ENCODE peak calls at places on chromosome 20, in eight cellular contexts. M, C, V, S, P, Y, F and J are unnamed samples.
A peak's percentile ranks its signal among the peaks of the same experiment; 100 is the strongest.

GRCh38 chr20:4813839-4814695 is 92.4 kb downstream of the PRND start:
- DNase-seq in M (no peak), C (no peak), V (peak; percentile 60), S (no peak), P (no peak), Y (peak; percentile 75), F (no peak), J (no peak)

GRCh38 chr20:5844063-5844681 is 94.0 kb downstream of the SHLD1 start:
- DNase-seq in M (no peak), C (no peak), V (no peak), S (no peak), P (no peak), Y (no peak), F (no peak), J (no peak)

GRCh38 chr20:14826926-14827325 is 489.5 kb upstream of the FLRT3 start:
- DNase-seq in M (no peak), C (no peak), V (no peak), S (no peak), P (no peak), Y (no peak), F (no peak), J (no peak)

GRCh38 chr20:22462975-22463914 is 121.1 kb downstream of the FOXA2 start:
- DNase-seq in M (no peak), C (no peak), V (no peak), S (no peak), P (no peak), Y (no peak), F (no peak), J (peak; percentile 50)

GRCh38 chr20:8007490-8007889 is 12.1 kb downstream of the TMX4 start:
- DNase-seq in M (no peak), C (no peak), V (no peak), S (no peak), P (no peak), Y (no peak), F (no peak), J (no peak)

GRCh38 chr20:1657556-1658334 is at the start of gene SIRPG:
- DNase-seq in M (no peak), C (no peak), V (no peak), S (no peak), P (no peak), Y (no peak), F (no peak), J (no peak)

GRCh38 chr20:59772931-59773913 is 160.2 kb downstream of the SYCP2 start:
- DNase-seq in M (no peak), C (no peak), V (peak; percentile 40), S (no peak), P (no peak), Y (no peak), F (no peak), J (no peak)

GRCh38 chr20:23243791-23244190 is 106.8 kb upstream of the NXT1 start:
- DNase-seq in M (no peak), C (no peak), V (no peak), S (no peak), P (no peak), Y (no peak), F (no peak), J (no peak)

GRCh38 chr20:57659131-57659788 is 39.0 kb upstream of the ZBP1 start:
- DNase-seq in M (no peak), C (peak; percentile 5), V (peak; percentile 51), S (no peak), P (peak; percentile 4), Y (peak; percentile 63), F (no peak), J (no peak)

GRCh38 chr20:25865715-25866656 is 169.3 kb upstream of the ZNF337 start:
- DNase-seq in M (peak; percentile 83), C (peak; percentile 78), V (no peak), S (peak; percentile 79), P (peak; percentile 53), Y (peak; percentile 93), F (peak; percentile 85), J (peak; percentile 85)

GRCh38 chr20:8749101-8749500 is 319.8 kb upstream of the PLCB4 start:
- DNase-seq in M (no peak), C (no peak), V (no peak), S (no peak), P (no peak), Y (no peak), F (no peak), J (no peak)

GRCh38 chr20:63747622-63748355 is 8.2 kb downstream of the SLC2A4RG start:
- DNase-seq in M (peak; percentile 34), C (no peak), V (no peak), S (no peak), P (no peak), Y (peak; percentile 71), F (no peak), J (peak; percentile 53)

DNA sequence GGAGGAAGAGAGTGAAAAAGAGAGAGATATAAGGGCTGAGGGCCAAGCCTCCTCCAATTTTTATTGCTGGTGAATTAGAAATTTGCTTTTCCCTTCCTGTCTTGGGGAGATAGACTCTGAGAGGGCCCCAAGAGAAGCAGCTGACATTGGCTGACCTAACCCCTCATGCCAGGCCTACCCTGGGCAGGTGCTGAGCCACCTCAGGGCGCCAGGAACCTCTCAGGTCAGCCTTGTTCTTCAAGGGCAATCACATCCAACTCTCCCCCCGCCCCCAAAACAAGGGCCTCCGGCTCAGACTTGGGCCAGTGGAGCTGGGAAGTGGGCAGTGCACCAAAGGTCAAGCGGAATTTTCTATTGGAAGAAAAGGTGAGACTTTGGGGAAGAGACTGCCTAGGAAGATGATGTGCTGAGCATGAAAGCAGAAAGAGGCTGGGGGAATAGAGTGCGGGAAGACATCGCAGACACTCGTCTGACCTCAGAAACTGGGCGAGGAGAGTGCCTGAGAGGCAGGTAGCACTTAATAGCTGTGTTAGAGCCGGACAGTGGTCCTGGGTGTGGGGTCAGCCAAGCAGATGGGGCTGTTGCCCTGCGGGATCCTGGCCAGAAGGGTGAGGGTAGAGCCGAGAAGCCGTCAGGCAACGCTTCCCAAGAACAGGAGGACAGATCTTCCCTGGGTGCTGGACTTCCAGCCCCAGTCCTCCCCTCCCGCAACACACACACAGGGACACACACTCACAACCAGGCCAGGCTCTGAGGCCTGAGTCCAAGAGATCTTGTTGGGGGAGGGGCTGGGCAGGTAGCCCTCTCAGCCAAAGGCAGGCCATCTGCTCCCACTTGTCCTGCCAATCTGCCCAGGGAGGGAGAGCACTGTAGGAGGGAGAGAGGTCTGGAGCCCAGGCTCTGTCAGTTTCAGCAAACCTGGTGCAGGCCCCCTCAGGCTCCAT is 3.7 kb upstream of the FASTKD5 start:
- DNase-seq in M (no peak), C (no peak), V (no peak), S (no peak), P (peak; percentile 52), Y (no peak), F (no peak), J (no peak)
- H3K36me3 ChIP-seq in M (no peaks in the 10 kb centered on the region), C (no peaks in the 10 kb centered on the region), V (no peaks in the 10 kb centered on the region), S (no peaks in the 10 kb centered on the region), P (no peaks in the 10 kb centered on the region), Y (no peaks in the 10 kb centered on the region), F (no peaks in the 10 kb centered on the region), J (no peaks in the 10 kb centered on the region)

GRCh38 chr20:62653373-62653772 is 11.1 kb downstream of the SLCO4A1 start:
- DNase-seq in M (no peak), C (no peak), V (no peak), S (no peak), P (no peak), Y (no peak), F (no peak), J (no peak)

GRCh38 chr20:62652051-62652893 is 10.0 kb downstream of the SLCO4A1 start:
- DNase-seq in M (peak; percentile 84), C (peak; percentile 92), V (peak; percentile 96), S (peak; percentile 24), P (peak; percentile 95), Y (peak; percentile 98), F (peak; percentile 96), J (peak; percentile 90)

GRCh38 chr20:62650551-62651284 is 8.4 kb downstream of the SLCO4A1 start:
- DNase-seq in M (no peak), C (no peak), V (no peak), S (no peak), P (no peak), Y (no peak), F (no peak), J (no peak)

GRCh38 chr20:62652894-62653305 is 10.6 kb downstream of the SLCO4A1 start:
- DNase-seq in M (no peak), C (no peak), V (no peak), S (no peak), P (no peak), Y (no peak), F (no peak), J (no peak)

DNA sequence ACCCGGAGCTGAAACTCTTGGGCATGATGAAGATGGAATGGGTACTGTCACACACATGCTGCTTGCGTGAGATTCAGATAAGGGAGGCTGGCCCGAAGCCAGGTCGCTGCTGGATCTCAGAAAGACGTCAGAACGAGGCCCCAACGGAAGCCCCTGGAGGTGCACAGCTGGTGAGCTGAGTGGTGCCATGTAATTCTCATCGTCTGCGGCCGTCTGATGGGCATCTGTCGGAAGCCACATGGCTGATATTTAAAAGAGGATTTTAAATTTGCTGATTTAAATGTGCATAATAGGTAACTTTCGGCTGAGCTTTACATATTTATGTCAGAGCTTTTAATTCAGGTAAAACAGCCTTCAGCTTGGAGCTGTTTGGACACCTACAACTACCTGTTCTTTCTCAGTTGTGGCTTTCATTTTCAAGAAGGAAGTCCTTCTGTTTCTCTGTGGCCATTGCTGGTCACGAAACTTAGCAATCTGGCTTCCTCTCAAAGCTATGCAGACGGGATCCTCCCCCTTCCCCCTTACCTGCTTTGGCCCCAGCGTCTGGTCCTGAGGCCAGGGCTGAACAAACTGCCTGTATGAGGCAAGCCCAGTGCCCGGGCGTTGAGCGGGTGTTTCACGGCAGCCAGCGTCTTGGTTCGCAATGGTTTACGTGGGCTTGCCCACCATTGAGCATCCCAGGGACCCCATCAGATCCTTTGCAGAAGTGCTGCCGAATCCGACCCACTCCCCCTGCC is 9.2 kb downstream of the SLCO4A1 start:
- DNase-seq in M (no peak), C (peak; percentile 53), V (peak; percentile 88), S (peak; percentile 54), P (peak; percentile 59), Y (peak; percentile 91), F (peak; percentile 76), J (no peak)
- H3K4me1 ChIP-seq in M (peaks cover 4% of the 10 kb centered on the region), C (peaks cover 91% of the 10 kb centered on the region), V (peaks cover 59% of the 10 kb centered on the region), S (peaks cover 9% of the 10 kb centered on the region), P (peaks cover 38% of the 10 kb centered on the region), Y (peaks cover 23% of the 10 kb centered on the region), F (no peaks in the 10 kb centered on the region), J (peaks cover 7% of the 10 kb centered on the region)

GRCh38 chr20:38867062-38867359 is 59.2 kb upstream of the FAM83D start:
- DNase-seq in M (no peak), C (no peak), V (no peak), S (no peak), P (no peak), Y (no peak), F (no peak), J (no peak)
- H3K4me3 ChIP-seq in M (no peak overlapping the region), C (no peak overlapping the region), V (no peak overlapping the region), S (no peak overlapping the region), P (no peak overlapping the region), Y (no peak overlapping the region), F (no peak overlapping the region), J (no peak overlapping the region)

DNA sequence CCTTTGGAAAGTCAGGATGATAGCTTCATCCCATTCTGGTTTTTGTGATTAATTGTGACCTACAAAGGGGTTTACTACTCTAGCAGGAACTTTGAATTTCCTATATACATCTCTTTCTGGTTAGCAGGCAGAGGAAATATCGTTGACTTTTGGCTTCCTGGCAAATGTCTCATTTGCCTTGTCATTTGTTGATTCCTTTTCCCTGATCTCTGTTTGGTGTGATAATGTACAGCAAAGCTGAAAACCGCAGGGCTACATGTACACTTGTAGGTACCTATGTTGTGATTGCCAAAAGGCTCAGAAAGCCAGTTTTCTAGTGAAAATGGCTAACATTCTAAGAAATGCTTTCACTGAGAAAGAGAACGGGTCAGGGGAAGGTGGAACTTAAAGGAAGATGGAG is 44.3 kb downstream of the TOP1 start:
- DNase-seq in M (no peak), C (no peak), V (no peak), S (no peak), P (no peak), Y (no peak), F (no peak), J (no peak)
- H3K36me3 ChIP-seq in M (no peaks in the 10 kb centered on the region), C (peaks cover 11% of the 10 kb centered on the region), V (peaks cover 9% of the 10 kb centered on the region), S (peaks cover 8% of the 10 kb centered on the region), P (no peaks in the 10 kb centered on the region), Y (no peaks in the 10 kb centered on the region), F (no peaks in the 10 kb centered on the region), J (no peaks in the 10 kb centered on the region)

GRCh38 chr20:44522841-44523240 is 971 bp upstream of the SERINC3 start:
- DNase-seq in M (no peak), C (no peak), V (no peak), S (no peak), P (no peak), Y (no peak), F (no peak), J (no peak)
- H3K4me1 ChIP-seq in M (peaks cover 18% of the 10 kb centered on the region), C (peaks cover 45% of the 10 kb centered on the region), V (peaks cover 41% of the 10 kb centered on the region), S (peaks cover 5% of the 10 kb centered on the region), P (peaks cover 31% of the 10 kb centered on the region), Y (peaks cover 11% of the 10 kb centered on the region), F (peaks cover 3% of the 10 kb centered on the region), J (peaks cover 21% of the 10 kb centered on the region)